ENCODE peak calls at places on chromosomes 3 and 15, in nine cellular contexts. J is activated B cell treated with CpG ODN at 0.5 μM for 24 hours; E is CD4-positive, alpha-beta T cell; X is epithelial cell of esophagus; A is H9; L is hepatocyte; B is cardiac muscle cell; R is foreskin fibroblast; D is NB4. M is an unnamed sample.

GRCh38 chr15:66670698-66671580 is 31.1 kb upstream of the SMAD6 start:
- DNase-seq in R (no peak), D (no peak), E (no peak), B (no peak), X (peak; percentile 86), J (no peak), A (peak; percentile 94), L (peak; percentile 79), M (no peak)

GRCh38 chr3:26118165-26118564 is 328.3 kb downstream of the OXSM start:
- DNase-seq in X (peak; percentile 10), J (no peak), E (no peak), A (peak; percentile 67), B (no peak), L (no peak), R (no peak), D (peak; percentile 40), M (no peak)

GRCh38 chr3:160180581-160181216 is 44.5 kb upstream of the C3orf80 start:
- DNase-seq in R (peak; percentile 54), E (no peak), D (peak; percentile 46), X (no peak), B (peak; percentile 60), A (no peak), L (peak; percentile 37), J (no peak), M (no peak)

GRCh38 chr3:188003188-188004171 is 150.5 kb upstream of the LPP start:
- DNase-seq in A (no peak), J (no peak), E (no peak), D (no peak), X (peak; percentile 20), R (no peak), L (peak; percentile 65), B (no peak), M (no peak)

GRCh38 chr3:157059181-157059580 is 100.8 kb downstream of the CCNL1 start:
- DNase-seq in E (no peak), B (no peak), X (no peak), A (no peak), R (no peak), L (no peak), D (no peak), J (no peak), M (no peak)

GRCh38 chr3:151305778-151306157 is 10.9 kb downstream of the GPR87 start:
- DNase-seq in B (no peak), R (no peak), D (no peak), L (no peak), E (no peak), A (no peak), J (no peak), X (peak; percentile 54), M (no peak)

GRCh38 chr3:197003461-197004385 is 25.9 kb downstream of the MELTF start:
- DNase-seq in E (no peak), L (peak; percentile 42), B (no peak), A (peak; percentile 55), J (no peak), X (peak; percentile 38), R (no peak), D (no peak), M (no peak)

GRCh38 chr15:86623236-86623635 is 543.6 kb downstream of the AGBL1 start:
- DNase-seq in J (no peak), X (no peak), L (no peak), A (no peak), B (no peak), R (no peak), D (no peak), E (no peak), M (no peak)

GRCh38 chr3:128922804-128923459 is 43.5 kb downstream of the ACAD9 start:
- DNase-seq in X (no peak), L (no peak), R (no peak), E (peak; percentile 32), B (no peak), D (peak; percentile 40), J (no peak), A (peak; percentile 5), M (no peak)

GRCh38 chr3:65678480-65678879 is 360.2 kb downstream of the MAGI1 start:
- DNase-seq in J (no peak), L (no peak), E (no peak), X (no peak), D (no peak), A (no peak), R (no peak), B (no peak), M (no peak)

GRCh38 chr3:160564949-160565441 is 376 bp downstream of the KPNA4 start:
- DNase-seq in B (peak; percentile 68), D (peak; percentile 70), X (peak; percentile 79), J (no peak), L (peak; percentile 88), A (peak; percentile 51), E (peak; percentile 27), R (peak; percentile 43), M (no peak)

GRCh38 chr3:149541091-149541491 is 66.6 kb downstream of the TM4SF4 start:
- DNase-seq in D (no peak), J (no peak), L (no peak), X (no peak), E (no peak), B (peak; percentile 29), A (no peak), R (no peak), M (no peak)

GRCh38 chr3:150544040-150544439 is 2.3 kb downstream of the SERP1 start:
- DNase-seq in A (no peak), D (no peak), L (peak; percentile 10), R (peak; percentile 48), E (no peak), X (peak; percentile 64), J (no peak), B (peak; percentile 34), M (no peak)

GRCh38 chr3:191644291-191644690 is 183.3 kb downstream of the PYDC2 start:
- DNase-seq in R (no peak), D (no peak), E (no peak), L (no peak), X (no peak), B (no peak), A (no peak), J (no peak), M (no peak)

GRCh38 chr15:57060799-57061198 is 142.4 kb downstream of the TCF12 start:
- DNase-seq in E (no peak), B (peak; percentile 52), L (no peak), R (peak; percentile 82), D (no peak), A (no peak), J (no peak), X (peak; percentile 75), M (no peak)

DNA sequence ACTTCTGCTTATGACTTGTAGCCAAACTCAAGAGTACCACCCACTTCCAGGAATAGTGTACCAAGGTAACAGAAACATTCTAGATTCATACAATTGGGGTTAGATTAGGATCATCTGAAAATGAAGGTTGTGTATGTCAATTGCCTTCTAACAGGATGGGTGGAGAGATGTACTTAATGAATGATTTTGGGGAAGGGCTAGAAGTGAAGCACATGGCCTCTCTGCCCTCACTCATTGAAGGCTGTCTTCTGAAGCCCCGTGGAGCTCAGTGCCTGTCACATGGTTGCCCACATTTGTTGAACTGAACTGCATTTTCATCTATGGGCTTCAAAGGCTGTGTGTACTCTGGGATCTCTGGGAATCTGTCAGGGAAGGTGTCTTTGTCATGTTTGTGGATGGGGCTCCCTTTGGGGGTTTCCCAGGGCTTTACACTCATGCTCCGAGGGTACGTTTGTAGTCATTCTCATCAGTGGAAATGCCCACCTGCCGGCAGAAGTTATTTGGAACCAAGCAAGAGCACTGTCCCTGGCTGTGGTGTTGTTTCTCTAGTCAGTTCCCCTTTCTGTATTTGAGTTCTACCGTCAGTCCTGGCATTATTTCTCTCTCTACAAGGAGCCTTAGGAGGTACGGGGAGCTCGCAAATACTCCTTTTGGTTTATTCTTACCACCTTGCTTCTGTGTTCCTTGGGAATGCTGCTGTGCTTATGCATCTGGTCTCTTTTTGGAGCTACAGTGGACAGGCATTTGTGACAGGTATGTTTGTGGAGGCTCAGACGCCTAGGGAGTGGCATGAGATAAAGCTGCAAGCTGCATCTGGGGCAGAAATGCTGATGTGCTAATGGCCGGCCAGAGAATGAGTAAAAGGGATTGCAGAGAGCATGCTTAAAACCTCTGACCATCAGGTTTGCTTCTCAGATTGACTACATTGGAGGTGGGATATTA is 22.4 kb downstream of the CD86 start:
- DNase-seq in B (no peak), J (peak; percentile 49), A (no peak), D (peak; percentile 47), E (no peak), R (no peak), L (no peak), X (no peak), M (no peak)
- TF ChIP-seq CTCF in B (no peak), J (no peak), A (no peak), D (no peak), E (no peak), R (no peak), L (no peak), X (no peak), M (no peak)

GRCh38 chr3:81910244-81910852 is 148.9 kb upstream of the GBE1 start:
- DNase-seq in A (no peak), B (peak; percentile 53), R (peak; percentile 7), E (no peak), L (peak; percentile 58), J (no peak), X (peak; percentile 52), D (peak; percentile 55), M (peak; percentile 3)
- TF ChIP-seq CTCF in A (peak; percentile 87), B (peak; percentile 76), R (peak; percentile 81), E (peak; percentile 73), L (peak; percentile 67), J (peak; percentile 57), X (peak; percentile 79), D (peak; percentile 53), M (peak; percentile 89)

DNA sequence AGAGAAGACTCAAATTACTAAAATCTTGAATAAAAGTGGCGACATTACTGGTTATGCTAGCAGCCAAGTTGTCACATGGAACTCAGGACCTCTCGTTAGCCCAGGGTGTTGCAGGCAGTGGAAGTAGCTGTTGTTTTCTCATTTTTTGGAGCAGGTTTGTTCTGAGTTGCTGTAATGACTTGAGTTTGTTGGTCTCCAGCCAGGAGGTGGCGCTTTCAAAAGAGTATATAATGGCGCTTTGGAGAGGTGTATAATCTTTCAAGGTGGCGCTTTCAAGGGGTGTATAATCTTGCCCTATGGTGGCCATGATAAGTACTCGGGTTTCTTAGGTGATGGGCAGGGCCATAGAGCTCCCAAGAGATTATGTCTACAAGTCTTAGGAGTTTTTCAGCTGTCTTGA is 632.7 kb downstream of the NTRK3 start:
- DNase-seq in X (peak; percentile 36), D (peak; percentile 18), B (no peak), A (peak; percentile 64), E (no peak), R (no peak), L (no peak), J (no peak), M (no peak)
- TF ChIP-seq CTCF in X (peak; percentile 23), D (peak; percentile 25), B (peak; percentile 18), A (peak; percentile 64), E (no peak), R (no peak), L (no peak), J (no peak), M (peak; percentile 27)

DNA sequence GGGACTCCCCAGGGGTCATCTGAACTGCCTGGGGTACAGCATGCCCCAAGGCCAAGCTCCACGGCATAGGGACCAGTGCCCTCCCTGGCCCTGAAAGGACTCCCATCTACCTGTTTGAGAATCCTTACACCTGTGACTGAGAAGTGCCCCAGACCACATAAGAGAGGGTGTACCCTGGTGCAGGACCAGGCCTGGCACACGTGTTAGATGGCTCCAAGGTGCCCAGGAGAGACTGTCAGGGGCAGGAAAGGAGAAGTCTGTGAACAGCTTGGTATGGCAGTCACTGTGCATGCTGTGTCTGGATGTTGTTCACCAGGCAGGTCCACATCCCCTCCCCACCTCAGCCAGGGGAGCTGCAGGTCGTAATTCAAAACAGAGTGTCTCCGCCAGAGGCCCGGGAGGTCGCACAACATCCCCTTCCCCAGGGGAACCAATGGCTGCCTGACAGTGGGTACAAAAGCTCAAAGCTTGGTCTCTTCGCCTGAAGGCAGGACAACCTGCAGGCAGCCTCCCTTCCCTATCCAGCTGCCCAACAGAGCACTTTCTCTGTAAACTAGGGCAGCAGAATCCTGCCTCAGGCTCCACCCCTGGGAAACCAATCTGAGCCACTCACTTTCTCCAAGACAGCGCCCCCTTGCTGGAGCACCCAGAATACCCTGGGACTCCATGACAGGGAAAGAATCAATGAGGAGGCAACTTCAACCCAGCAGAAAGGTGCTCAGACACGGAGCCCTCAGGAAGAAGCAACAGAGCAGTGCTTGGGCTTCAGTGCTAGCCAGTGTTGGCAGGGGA is 3.9 kb downstream of the NUP210 start:
- DNase-seq in A (peak; percentile 60), J (no peak), D (peak; percentile 38), X (no peak), B (no peak), E (no peak), L (no peak), R (no peak), M (no peak)
- TF ChIP-seq CTCF in A (peak; percentile 69), J (no peak), D (peak; percentile 40), X (no peak), B (no peak), E (no peak), L (peak; percentile 9), R (no peak), M (peak; percentile 43)

M was measured in neural crest cell.